ENCODE peak calls at places on chromosomes 7 and 10, in six cellular contexts. I is HT1080, V is A549, F is GM13977, A is occipital lobe, S is NCI-H1436. N is an unnamed sample.

GRCh38 chr10:65030263-65030662 is 1509.1 kb downstream of the REEP3 start:
- DNase-seq in I (no peak), V (no peak), F (no peak), A (no peak), S (no peak), N (no peak)

GRCh38 chr10:127527891-127528290 is 21.2 kb upstream of the NPS start:
- DNase-seq in I (peak), V (no peak), F (no peak), A (peak), S (no peak), N (peak)

GRCh38 chr10:20956843-20957242 is 59.7 kb upstream of the NEBL start:
- DNase-seq in I (no peak), V (no peak), F (no peak), A (no peak), S (peak), N (no peak)

GRCh38 chr10:79434223-79434687 is 11.2 kb downstream of the ZCCHC24 start:
- DNase-seq in I (peak), V (no peak), F (no peak), A (no peak), S (no peak), N (peak)

GRCh38 chr7:4882742-4883351 is 669 bp downstream of the RADIL start:
- DNase-seq in I (no peak), V (peak), F (no peak), A (no peak), S (no peak), N (no peak)

GRCh38 chr10:99530108-99531025 is 2.4 kb upstream of the NKX2-3 start:
- DNase-seq in I (no peak), V (no peak), F (peak), A (no peak), S (no peak), N (no peak)

GRCh38 chr10:38118072-38118807 is 24.1 kb downstream of the ZNF37A start:
- DNase-seq in I (peak), V (no peak), F (no peak), A (no peak), S (no peak), N (no peak)

GRCh38 chr10:31004611-31005193 is 27.0 kb downstream of the ZNF438 start:
- DNase-seq in I (peak), V (no peak), F (no peak), A (no peak), S (no peak), N (no peak)

GRCh38 chr7:106143711-106144347 is 31.7 kb upstream of the SYPL1 start:
- DNase-seq in I (no peak), V (no peak), F (no peak), A (no peak), S (no peak), N (no peak)

GRCh38 chr10:70122742-70123141 is 9.9 kb downstream of the AIFM2 start:
- DNase-seq in I (no peak), V (no peak), F (no peak), A (no peak), S (no peak), N (no peak)

GRCh38 chr7:81231203-81231922 is 312.5 kb upstream of the SEMA3C start:
- DNase-seq in I (no peak), V (no peak), F (no peak), A (no peak), S (no peak), N (no peak)

GRCh38 chr7:22589641-22590141 is 89.7 kb upstream of the STEAP1B start:
- DNase-seq in I (peak), V (no peak), F (no peak), A (peak), S (no peak), N (no peak)

GRCh38 chr7:82110146-82110823 is 333.3 kb downstream of the CACNA2D1 start:
- DNase-seq in I (no peak), V (no peak), F (no peak), A (no peak), S (peak), N (no peak)

GRCh38 chr10:61901829-61902447 is 439 bp downstream of the ARID5B start:
- DNase-seq in I (no peak), V (peak), F (no peak), A (no peak), S (no peak), N (peak)

GRCh38 chr10:50641636-50642035 is 17.9 kb upstream of the SGMS1 start:
- DNase-seq in I (peak), V (no peak), F (no peak), A (no peak), S (no peak), N (no peak)

GRCh38 chr7:48052748-48053147 is 17.4 kb downstream of the C7orf57 start:
- DNase-seq in I (peak), V (no peak), F (no peak), A (no peak), S (no peak), N (no peak)

GRCh38 chr7:102098986-102099385 is 187.7 kb upstream of the SH2B2 start:
- DNase-seq in I (no peak), V (no peak), F (no peak), A (no peak), S (no peak), N (no peak)

GRCh38 chr7:151631149-151631967 is 111.7 kb upstream of the RHEB start:
- DNase-seq in I (peak), V (peak), F (no peak), A (no peak), S (peak), N (no peak)

GRCh38 chr7:44103566-44103940 is 592 bp upstream of the AEBP1 start:
- DNase-seq in I (no peak), V (no peak), F (peak), A (no peak), S (no peak), N (no peak)

GRCh38 chr7:155811895-155812761 is at the start of gene SHH:
- DNase-seq in I (no peak), V (no peak), F (no peak), A (no peak), S (no peak), N (no peak)

GRCh38 chr10:31359979-31360378 is 41.0 kb downstream of the ZEB1 start:
- DNase-seq in I (no peak), V (no peak), F (no peak), A (no peak), S (no peak), N (no peak)

GRCh38 chr7:148435715-148436114 is 154.9 kb upstream of the C7orf33 start:
- DNase-seq in I (no peak), V (no peak), F (no peak), A (no peak), S (no peak), N (no peak)

GRCh38 chr7:20435305-20435704 is 104.6 kb downstream of the ITGB8 start:
- DNase-seq in I (no peak), V (no peak), F (no peak), A (no peak), S (no peak), N (peak)

GRCh38 chr10:104128214-104128613 is 6.2 kb downstream of the SFR1 start:
- DNase-seq in I (peak), V (no peak), F (no peak), A (no peak), S (no peak), N (no peak)

GRCh38 chr10:94123253-94123995 is 129.7 kb downstream of the PLCE1 start:
- DNase-seq in I (peak), V (peak), F (no peak), A (no peak), S (no peak), N (no peak)

GRCh38 chr10:124105594-124105993 is 12.2 kb upstream of the CHST15 start:
- DNase-seq in I (no peak), V (peak), F (no peak), A (no peak), S (no peak), N (peak)

GRCh38 chr7:32042900-32043299 is 27.3 kb downstream of the PDE1C start:
- DNase-seq in I (peak), V (no peak), F (no peak), A (no peak), S (no peak), N (no peak)

GRCh38 chr7:13990319-13990983 is 985 bp upstream of the ETV1 start:
- DNase-seq in I (peak), V (peak), F (peak), A (peak), S (peak), N (no peak)

GRCh38 chr10:113071446-113071845 is 121.4 kb downstream of the TCF7L2 start:
- DNase-seq in I (no peak), V (no peak), F (no peak), A (no peak), S (no peak), N (peak)

GRCh38 chr10:131971591-131971990 is 10.1 kb downstream of the BNIP3 start:
- DNase-seq in I (no peak), V (no peak), F (no peak), A (no peak), S (no peak), N (no peak)

N was measured in ovary.